ENCODE peak calls at places on chromosomes 13 and 19, in six cellular contexts. B is choroid plexus epithelial cell; N is HAP-1; C is dermis blood vessel endothelial cell; A is CD4-positive, alpha-beta T cell; P is GM04503. V is an unnamed sample.

GRCh38 chr19:33868821-33869412 is 72.2 kb downstream of the KCTD15 start:
- DNase-seq in B (peak), N (no peak), C (peak), A (no peak), P (no peak), V (no peak)

GRCh38 chr13:22874839-22875238 is 305.9 kb upstream of the SGCG start:
- DNase-seq in B (no peak), N (no peak), C (no peak), A (no peak), P (no peak), V (no peak)

GRCh38 chr19:23783634-23784033 is 24.9 kb upstream of the ZNF681 start:
- DNase-seq in B (no peak), N (no peak), C (no peak), A (no peak), P (no peak), V (no peak)

GRCh38 chr19:21910318-21910717 is 74.3 kb upstream of the ZNF43 start:
- DNase-seq in B (no peak), N (no peak), C (no peak), A (no peak), P (no peak), V (no peak)

GRCh38 chr19:3179739-3180293 is 1.2 kb downstream of the S1PR4 start:
- DNase-seq in B (no peak), N (no peak), C (no peak), A (peak), P (no peak), V (peak)

GRCh38 chr19:4633140-4633967 is 6.0 kb upstream of the TNFAIP8L1 start:
- DNase-seq in B (peak), N (no peak), C (peak), A (peak), P (peak), V (peak)

GRCh38 chr19:58556633-58557252 is 1.7 kb downstream of the UBE2M start:
- DNase-seq in B (no peak), N (no peak), C (no peak), A (no peak), P (no peak), V (no peak)

GRCh38 chr13:39516140-39516539 is 86.9 kb downstream of the LHFPL6 start:
- DNase-seq in B (no peak), N (no peak), C (no peak), A (no peak), P (no peak), V (no peak)

GRCh38 chr19:4053423-4054324 is 13.0 kb downstream of the ZBTB7A start:
- DNase-seq in B (no peak), N (no peak), C (no peak), A (no peak), P (no peak), V (no peak)

GRCh38 chr13:28497143-28497876 is 2.4 kb upstream of the FLT1 start:
- DNase-seq in B (no peak), N (no peak), C (no peak), A (no peak), P (no peak), V (no peak)

GRCh38 chr19:10305139-10305806 is 4.3 kb downstream of the ZGLP1 start:
- DNase-seq in B (no peak), N (no peak), C (peak), A (no peak), P (no peak), V (no peak)

GRCh38 chr13:22017226-22017625 is 346.4 kb downstream of the FGF9 start:
- DNase-seq in B (no peak), N (no peak), C (no peak), A (no peak), P (no peak), V (no peak)

GRCh38 chr19:45128806-45129205 is 32.0 kb downstream of the NKPD1 start:
- DNase-seq in B (no peak), N (no peak), C (no peak), A (no peak), P (no peak), V (no peak)

GRCh38 chr19:3324405-3324856 is 42.0 kb upstream of the NFIC start:
- DNase-seq in B (no peak), N (no peak), C (peak), A (peak), P (no peak), V (peak)

GRCh38 chr19:28715157-28715556 is 497.8 kb downstream of the UQCRFS1 start:
- DNase-seq in B (no peak), N (no peak), C (no peak), A (no peak), P (no peak), V (no peak)

GRCh38 chr19:43489979-43490599 is 14.5 kb downstream of the PHLDB3 start:
- DNase-seq in B (no peak), N (no peak), C (no peak), A (no peak), P (no peak), V (no peak)

GRCh38 chr19:32857584-32857983 is 12.0 kb downstream of the SLC7A9 start:
- DNase-seq in B (no peak), N (no peak), C (no peak), A (no peak), P (no peak), V (no peak)

GRCh38 chr19:14530005-14530348 is 583 bp downstream of the TECR start:
- DNase-seq in B (no peak), N (no peak), C (no peak), A (peak), P (no peak), V (no peak)

GRCh38 chr13:97268772-97269171 is 46.6 kb downstream of the MBNL2 start:
- DNase-seq in B (no peak), N (no peak), C (peak), A (no peak), P (no peak), V (no peak)

GRCh38 chr19:38506723-38507550 is 73.4 kb downstream of the RYR1 start:
- DNase-seq in B (peak), N (peak), C (peak), A (peak), P (no peak), V (peak)

GRCh38 chr19:1261863-1262686 is 7.1 kb upstream of the CIRBP start:
- DNase-seq in B (no peak), N (no peak), C (no peak), A (peak), P (no peak), V (peak)

GRCh38 chr19:40603071-40603718 is 2.0 kb downstream of the LTBP4 start:
- DNase-seq in B (peak), N (peak), C (peak), A (no peak), P (no peak), V (no peak)

GRCh38 chr19:10089801-10090375 is 3.8 kb downstream of the SHFL start:
- DNase-seq in B (no peak), N (no peak), C (no peak), A (no peak), P (no peak), V (no peak)

GRCh38 chr13:40476175-40476958 is 190.1 kb downstream of the FOXO1 start:
- DNase-seq in B (no peak), N (no peak), C (peak), A (no peak), P (peak), V (no peak)

GRCh38 chr13:104318121-104318520 is 1251.9 kb upstream of the SLC10A2 start:
- DNase-seq in B (peak), N (no peak), C (peak), A (no peak), P (no peak), V (no peak)

GRCh38 chr13:113178070-113178895 is 19.8 kb downstream of the PROZ start:
- DNase-seq in B (peak), N (no peak), C (peak), A (no peak), P (peak), V (no peak)

GRCh38 chr19:610071-610800 is 20.6 kb downstream of the HCN2 start:
- DNase-seq in B (peak), N (no peak), C (no peak), A (peak), P (no peak), V (peak)

V was measured in CD4-positive, CD25-positive, alpha-beta regulatory T cell.